ENCODE peak calls at places on chromosomes 3 and 15, in ten cellular contexts. L, Q, P, F, I, M, N, U, D and S are unnamed samples. For H3K9me3, the result is how much of the 10 kb centered on the place peaks cover.

GRCh38 chr3:50567386-50568182 is at the start of gene C3orf18:
- DNase-seq in L (peak), Q (peak), P (peak), F (peak), I (peak), M (peak), N (peak), U (peak), D (peak), S (peak)

GRCh38 chr3:183254816-183255730 is 2.0 kb downstream of the B3GNT5 start:
- DNase-seq in L (no peak), Q (no peak), P (no peak), F (no peak), I (no peak), M (no peak), N (no peak), U (no peak), D (no peak), S (no peak)

GRCh38 chr3:14508966-14509795 is 31.0 kb downstream of the GRIP2 start:
- DNase-seq in L (peak), Q (no peak), P (peak), F (peak), I (peak), M (peak), N (peak), U (peak), D (peak), S (peak)

GRCh38 chr3:52777959-52778805 is 783 bp downstream of the ITIH1 start:
- DNase-seq in L (no peak), Q (peak), P (no peak), F (no peak), I (no peak), M (no peak), N (no peak), U (peak), D (no peak), S (no peak)

GRCh38 chr3:16474304-16474703 is 39.2 kb downstream of the RFTN1 start:
- DNase-seq in L (no peak), Q (no peak), P (peak), F (peak), I (no peak), M (no peak), N (no peak), U (no peak), D (no peak), S (no peak)

GRCh38 chr3:38489766-38490165 is 6.4 kb upstream of the EXOG start:
- DNase-seq in L (no peak), Q (no peak), P (no peak), F (no peak), I (no peak), M (no peak), N (no peak), U (no peak), D (no peak), S (no peak)

GRCh38 chr3:140423146-140423545 is 254.7 kb upstream of the TRIM42 start:
- DNase-seq in L (no peak), Q (no peak), P (no peak), F (no peak), I (no peak), M (no peak), N (no peak), U (no peak), D (no peak), S (no peak)

GRCh38 chr3:126558336-126559071 is at the start of gene C3orf22:
- DNase-seq in L (no peak), Q (no peak), P (no peak), F (no peak), I (no peak), M (no peak), N (no peak), U (peak), D (no peak), S (no peak)

GRCh38 chr3:125022186-125022585 is 33.6 kb downstream of the HEG1 start:
- DNase-seq in L (no peak), Q (no peak), P (no peak), F (no peak), I (no peak), M (no peak), N (no peak), U (no peak), D (no peak), S (no peak)

GRCh38 chr15:62306851-62307504 is 141.9 kb upstream of the C2CD4B start:
- DNase-seq in L (peak), Q (no peak), P (peak), F (peak), I (no peak), M (peak), N (no peak), U (peak), D (peak), S (no peak)

GRCh38 chr3:115990669-115991068 is 367.4 kb downstream of the GAP43 start:
- DNase-seq in L (no peak), Q (no peak), P (no peak), F (no peak), I (no peak), M (peak), N (no peak), U (no peak), D (no peak), S (no peak)
- H3K9me3 ChIP-seq in L (under half), Q (under half), P (under half), F (under half), I (under half), M (under half), N (under half), U (under half), D (under half), S (under half)

DNA sequence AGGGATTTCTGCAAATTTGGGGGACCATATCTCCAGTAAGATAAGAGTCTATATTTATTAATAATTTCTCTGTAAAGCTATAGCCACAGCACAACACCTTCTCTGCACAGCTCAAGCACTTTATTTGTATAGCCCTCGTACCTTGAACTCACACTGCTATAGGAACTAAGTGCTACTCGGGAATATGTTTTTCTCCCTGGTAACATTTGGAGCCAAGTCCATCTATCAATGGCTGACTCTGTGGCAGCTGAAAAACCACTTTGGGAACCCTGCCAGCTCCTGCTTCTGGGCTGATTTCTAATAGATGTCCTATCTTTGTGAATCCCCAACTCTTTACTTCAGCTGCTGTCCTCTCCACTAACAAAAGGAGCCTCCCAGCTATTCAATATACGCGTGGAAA is 298.5 kb downstream of the GBE1 start:
- DNase-seq in L (no peak), Q (no peak), P (no peak), F (no peak), I (no peak), M (no peak), N (no peak), U (no peak), D (no peak), S (no peak)
- H3K9me3 ChIP-seq in L (under half), Q (under half), P (under half), F (under half), I (under half), M (under half), N (under half), U (under half), D (under half), S (under half)

GRCh38 chr15:79439236-79439635 is 7.1 kb downstream of the MINAR1 start:
- DNase-seq in L (no peak), Q (no peak), P (no peak), F (no peak), I (no peak), M (no peak), N (no peak), U (no peak), D (no peak), S (no peak)
- H3K9me3 ChIP-seq in L (under half), Q (under half), P (under half), F (under half), I (under half), M (under half), N (under half), U (under half), D (under half), S (under half)

DNA sequence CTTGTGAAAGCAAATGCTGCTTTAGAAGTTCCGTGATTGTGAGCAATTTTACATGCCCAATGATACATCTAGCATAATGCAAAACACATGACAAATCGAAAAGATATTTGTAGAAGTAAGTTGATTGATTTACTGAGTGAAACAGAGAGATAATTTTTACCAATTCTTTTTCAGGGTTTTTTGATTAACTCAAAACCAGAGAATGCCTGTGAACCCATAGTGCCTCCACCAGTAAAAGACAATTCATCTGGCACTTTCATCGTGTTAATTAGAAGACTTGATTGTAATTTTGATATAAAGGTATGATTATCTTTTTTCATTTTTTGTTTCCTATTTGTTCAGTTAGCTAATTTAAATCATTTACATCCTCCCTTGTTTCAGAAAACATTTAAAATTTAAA is 58.8 kb downstream of the RNF13 start:
- DNase-seq in L (no peak), Q (no peak), P (no peak), F (no peak), I (no peak), M (no peak), N (no peak), U (no peak), D (no peak), S (no peak)
- H3K9me3 ChIP-seq in L (under half), Q (under half), P (under half), F (under half), I (under half), M (under half), N (under half), U (under half), D (under half), S (under half)

GRCh38 chr15:25053000-25053815 is 98.4 kb downstream of the SNRPN start:
- DNase-seq in L (no peak), Q (no peak), P (no peak), F (no peak), I (no peak), M (no peak), N (no peak), U (no peak), D (no peak), S (no peak)

GRCh38 chr15:25054943-25055342 is 100.2 kb downstream of the SNRPN start:
- DNase-seq in L (no peak), Q (no peak), P (no peak), F (no peak), I (no peak), M (no peak), N (no peak), U (no peak), D (no peak), S (no peak)

GRCh38 chr15:25051399-25052154 is 96.8 kb downstream of the SNRPN start:
- DNase-seq in L (no peak), Q (no peak), P (no peak), F (no peak), I (no peak), M (no peak), N (no peak), U (no peak), D (no peak), S (no peak)

GRCh38 chr15:25054329-25054728 is 99.5 kb downstream of the SNRPN start:
- DNase-seq in L (no peak), Q (no peak), P (no peak), F (no peak), I (no peak), M (no peak), N (no peak), U (no peak), D (no peak), S (no peak)

DNA sequence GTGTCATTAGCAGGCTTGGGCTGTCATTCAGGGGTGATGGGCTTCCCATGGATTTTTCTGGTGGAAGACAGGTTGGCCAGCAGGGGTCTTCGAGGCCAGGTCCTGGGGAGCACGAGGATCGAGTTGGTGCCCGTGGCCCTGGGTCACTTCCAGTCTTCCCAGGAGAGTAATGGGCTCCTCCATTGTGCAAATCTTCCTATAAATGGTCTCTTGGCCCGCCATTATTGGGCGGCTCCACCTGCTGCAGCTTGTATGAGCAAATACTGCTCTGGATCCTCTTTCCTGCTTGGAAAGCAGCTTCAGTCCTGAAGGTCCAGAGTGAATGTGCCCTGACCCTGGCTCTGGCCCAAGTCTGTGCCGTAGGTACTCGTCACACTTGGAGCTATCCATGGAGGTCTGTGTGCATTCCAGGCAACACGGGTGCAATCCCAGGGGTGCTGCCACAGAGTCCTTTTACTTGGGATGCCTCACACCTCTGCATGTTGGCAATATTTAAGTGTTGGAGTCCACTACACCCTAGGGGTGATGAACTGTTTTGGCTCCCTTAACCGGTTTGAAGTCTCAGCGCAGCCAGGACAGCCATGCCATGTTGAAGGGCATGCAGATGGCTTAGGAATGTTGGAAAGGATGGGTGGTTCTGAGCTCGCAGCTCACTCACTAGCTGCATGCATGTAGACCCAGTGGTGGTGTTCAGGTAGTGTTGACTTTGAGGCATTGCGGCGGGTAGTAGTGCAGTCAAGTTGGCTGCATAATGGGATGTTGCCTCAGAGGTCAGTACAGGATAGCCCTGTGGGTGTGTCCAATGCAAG is 97.6 kb downstream of the SNRPN start:
- DNase-seq in L (no peak), Q (no peak), P (no peak), F (no peak), I (no peak), M (no peak), N (no peak), U (no peak), D (no peak), S (no peak)
- H3K9me3 ChIP-seq in L (under half), Q (half or more), P (under half), F (under half), I (under half), M (half or more), N (half or more), U (half or more), D (half or more), S (under half)

GRCh38 chr3:118144919-118145318 is 889.7 kb downstream of the IGSF11 start:
- DNase-seq in L (peak), Q (no peak), P (no peak), F (no peak), I (no peak), M (no peak), N (no peak), U (no peak), D (no peak), S (no peak)
- H3K9me3 ChIP-seq in L (under half), Q (under half), P (under half), F (under half), I (under half), M (under half), N (under half), U (under half), D (under half), S (under half)